ENCODE peak calls at places on chromosomes 2 and 18, in eight cellular contexts. One of them, this sample, is unnamed.
A peak's percentile ranks its signal among the peaks of the same experiment; 100 is the strongest.

GRCh38 chr2:235641333-235641732 is 147.5 kb downstream of the AGAP1 start:
- DNase-seq in KG1: no peak
- DNase-seq in GF-D8: no peak
- DNase-seq in DMS153: no peak
- DNase-seq in stimulated activated CD4-positive, alpha-beta T cell treated with anti-CD3 and anti-CD28 coated beads, Interleukin-12 subunit alpha, Interleukin-12 subunit beta, amount 100 ng/mL, for 24 hours: no peak
- DNase-seq in MM.1S: no peak
- DNase-seq in PC-9: no peak
- DNase-seq in NCI-H2029 treated with DMSO at 0.1 percent for 48 hours: no peak
- DNase-seq in this sample: no peak

GRCh38 chr2:74777161-74777900 is 56.6 kb upstream of the HK2 start:
- DNase-seq in KG1: no peak
- DNase-seq in GF-D8: peak; percentile 40
- DNase-seq in DMS153: no peak
- DNase-seq in stimulated activated CD4-positive, alpha-beta T cell treated with anti-CD3 and anti-CD28 coated beads, Interleukin-12 subunit alpha, Interleukin-12 subunit beta, amount 100 ng/mL, for 24 hours: no peak
- DNase-seq in MM.1S: no peak
- DNase-seq in PC-9: no peak
- DNase-seq in NCI-H2029 treated with DMSO at 0.1 percent for 48 hours: no peak
- DNase-seq in this sample: no peak

GRCh38 chr2:59732861-59733603 is 820.4 kb downstream of the BCL11A start:
- DNase-seq in KG1: no peak
- DNase-seq in GF-D8: no peak
- DNase-seq in DMS153: no peak
- DNase-seq in stimulated activated CD4-positive, alpha-beta T cell treated with anti-CD3 and anti-CD28 coated beads, Interleukin-12 subunit alpha, Interleukin-12 subunit beta, amount 100 ng/mL, for 24 hours: no peak
- DNase-seq in MM.1S: no peak
- DNase-seq in PC-9: no peak
- DNase-seq in NCI-H2029 treated with DMSO at 0.1 percent for 48 hours: no peak
- DNase-seq in this sample: no peak

GRCh38 chr2:54979645-54980044 is 70.6 kb downstream of the RTN4 start:
- DNase-seq in KG1: no peak
- DNase-seq in GF-D8: no peak
- DNase-seq in DMS153: no peak
- DNase-seq in stimulated activated CD4-positive, alpha-beta T cell treated with anti-CD3 and anti-CD28 coated beads, Interleukin-12 subunit alpha, Interleukin-12 subunit beta, amount 100 ng/mL, for 24 hours: no peak
- DNase-seq in MM.1S: no peak
- DNase-seq in PC-9: peak; percentile 34
- DNase-seq in NCI-H2029 treated with DMSO at 0.1 percent for 48 hours: peak; percentile 10
- DNase-seq in this sample: no peak

GRCh38 chr18:80067897-80068296 is 33.7 kb downstream of the RBFA start:
- DNase-seq in KG1: no peak
- DNase-seq in GF-D8: no peak
- DNase-seq in DMS153: no peak
- DNase-seq in stimulated activated CD4-positive, alpha-beta T cell treated with anti-CD3 and anti-CD28 coated beads, Interleukin-12 subunit alpha, Interleukin-12 subunit beta, amount 100 ng/mL, for 24 hours: no peak
- DNase-seq in MM.1S: no peak
- DNase-seq in PC-9: no peak
- DNase-seq in NCI-H2029 treated with DMSO at 0.1 percent for 48 hours: no peak
- DNase-seq in this sample: no peak

GRCh38 chr2:75716406-75716805 is 5.7 kb upstream of the GCFC2 start:
- DNase-seq in KG1: no peak
- DNase-seq in GF-D8: no peak
- DNase-seq in DMS153: no peak
- DNase-seq in stimulated activated CD4-positive, alpha-beta T cell treated with anti-CD3 and anti-CD28 coated beads, Interleukin-12 subunit alpha, Interleukin-12 subunit beta, amount 100 ng/mL, for 24 hours: no peak
- DNase-seq in MM.1S: no peak
- DNase-seq in PC-9: no peak
- DNase-seq in NCI-H2029 treated with DMSO at 0.1 percent for 48 hours: no peak
- DNase-seq in this sample: no peak

GRCh38 chr18:50947899-50948298 is 19.9 kb upstream of the ELAC1 start:
- DNase-seq in KG1: no peak
- DNase-seq in GF-D8: no peak
- DNase-seq in DMS153: no peak
- DNase-seq in stimulated activated CD4-positive, alpha-beta T cell treated with anti-CD3 and anti-CD28 coated beads, Interleukin-12 subunit alpha, Interleukin-12 subunit beta, amount 100 ng/mL, for 24 hours: no peak
- DNase-seq in MM.1S: no peak
- DNase-seq in PC-9: no peak
- DNase-seq in NCI-H2029 treated with DMSO at 0.1 percent for 48 hours: no peak
- DNase-seq in this sample: no peak

GRCh38 chr2:8821276-8822217 is 15.9 kb downstream of the KIDINS220 start:
- DNase-seq in KG1: no peak
- DNase-seq in GF-D8: peak; percentile 48
- DNase-seq in DMS153: no peak
- DNase-seq in stimulated activated CD4-positive, alpha-beta T cell treated with anti-CD3 and anti-CD28 coated beads, Interleukin-12 subunit alpha, Interleukin-12 subunit beta, amount 100 ng/mL, for 24 hours: no peak
- DNase-seq in MM.1S: no peak
- DNase-seq in PC-9: no peak
- DNase-seq in NCI-H2029 treated with DMSO at 0.1 percent for 48 hours: no peak
- DNase-seq in this sample: peak; percentile 60

GRCh38 chr2:109660046-109660860 is 46.1 kb downstream of the SOWAHC start:
- DNase-seq in KG1: no peak
- DNase-seq in GF-D8: no peak
- DNase-seq in DMS153: no peak
- DNase-seq in stimulated activated CD4-positive, alpha-beta T cell treated with anti-CD3 and anti-CD28 coated beads, Interleukin-12 subunit alpha, Interleukin-12 subunit beta, amount 100 ng/mL, for 24 hours: no peak
- DNase-seq in MM.1S: peak; percentile 7
- DNase-seq in PC-9: no peak
- DNase-seq in NCI-H2029 treated with DMSO at 0.1 percent for 48 hours: no peak
- DNase-seq in this sample: no peak

GRCh38 chr2:212021947-212022346 is 516.7 kb downstream of the ERBB4 start:
- DNase-seq in KG1: no peak
- DNase-seq in GF-D8: no peak
- DNase-seq in DMS153: no peak
- DNase-seq in stimulated activated CD4-positive, alpha-beta T cell treated with anti-CD3 and anti-CD28 coated beads, Interleukin-12 subunit alpha, Interleukin-12 subunit beta, amount 100 ng/mL, for 24 hours: no peak
- DNase-seq in MM.1S: no peak
- DNase-seq in PC-9: no peak
- DNase-seq in NCI-H2029 treated with DMSO at 0.1 percent for 48 hours: no peak
- DNase-seq in this sample: no peak

GRCh38 chr2:164850235-164850634 is 8.6 kb upstream of the COBLL1 start:
- DNase-seq in KG1: peak; percentile 32
- DNase-seq in GF-D8: peak; percentile 24
- DNase-seq in DMS153: no peak
- DNase-seq in stimulated activated CD4-positive, alpha-beta T cell treated with anti-CD3 and anti-CD28 coated beads, Interleukin-12 subunit alpha, Interleukin-12 subunit beta, amount 100 ng/mL, for 24 hours: no peak
- DNase-seq in MM.1S: no peak
- DNase-seq in PC-9: no peak
- DNase-seq in NCI-H2029 treated with DMSO at 0.1 percent for 48 hours: no peak
- DNase-seq in this sample: no peak

GRCh38 chr2:196218109-196218508 is 46.7 kb upstream of the STK17B start:
- DNase-seq in KG1: no peak
- DNase-seq in GF-D8: no peak
- DNase-seq in DMS153: no peak
- DNase-seq in stimulated activated CD4-positive, alpha-beta T cell treated with anti-CD3 and anti-CD28 coated beads, Interleukin-12 subunit alpha, Interleukin-12 subunit beta, amount 100 ng/mL, for 24 hours: no peak
- DNase-seq in MM.1S: no peak
- DNase-seq in PC-9: no peak
- DNase-seq in NCI-H2029 treated with DMSO at 0.1 percent for 48 hours: no peak
- DNase-seq in this sample: no peak

GRCh38 chr2:38301340-38301968 is 75.6 kb downstream of the ATL2 start:
- DNase-seq in KG1: no peak
- DNase-seq in GF-D8: no peak
- DNase-seq in DMS153: no peak
- DNase-seq in stimulated activated CD4-positive, alpha-beta T cell treated with anti-CD3 and anti-CD28 coated beads, Interleukin-12 subunit alpha, Interleukin-12 subunit beta, amount 100 ng/mL, for 24 hours: no peak
- DNase-seq in MM.1S: peak; percentile 64
- DNase-seq in PC-9: no peak
- DNase-seq in NCI-H2029 treated with DMSO at 0.1 percent for 48 hours: no peak
- DNase-seq in this sample: no peak

GRCh38 chr2:17270894-17271293 is 247.3 kb downstream of the RAD51AP2 start:
- DNase-seq in KG1: no peak
- DNase-seq in GF-D8: peak; percentile 39
- DNase-seq in DMS153: no peak
- DNase-seq in stimulated activated CD4-positive, alpha-beta T cell treated with anti-CD3 and anti-CD28 coated beads, Interleukin-12 subunit alpha, Interleukin-12 subunit beta, amount 100 ng/mL, for 24 hours: no peak
- DNase-seq in MM.1S: no peak
- DNase-seq in PC-9: no peak
- DNase-seq in NCI-H2029 treated with DMSO at 0.1 percent for 48 hours: no peak
- DNase-seq in this sample: peak; percentile 67

GRCh38 chr2:172334988-172335387 is 92.4 kb upstream of the ITGA6 start:
- DNase-seq in KG1: no peak
- DNase-seq in GF-D8: no peak
- DNase-seq in DMS153: no peak
- DNase-seq in stimulated activated CD4-positive, alpha-beta T cell treated with anti-CD3 and anti-CD28 coated beads, Interleukin-12 subunit alpha, Interleukin-12 subunit beta, amount 100 ng/mL, for 24 hours: no peak
- DNase-seq in MM.1S: no peak
- DNase-seq in PC-9: no peak
- DNase-seq in NCI-H2029 treated with DMSO at 0.1 percent for 48 hours: no peak
- DNase-seq in this sample: no peak

GRCh38 chr2:144131042-144131441 is 388.9 kb downstream of the ZEB2 start:
- DNase-seq in KG1: no peak
- DNase-seq in GF-D8: no peak
- DNase-seq in DMS153: no peak
- DNase-seq in stimulated activated CD4-positive, alpha-beta T cell treated with anti-CD3 and anti-CD28 coated beads, Interleukin-12 subunit alpha, Interleukin-12 subunit beta, amount 100 ng/mL, for 24 hours: no peak
- DNase-seq in MM.1S: no peak
- DNase-seq in PC-9: no peak
- DNase-seq in NCI-H2029 treated with DMSO at 0.1 percent for 48 hours: no peak
- DNase-seq in this sample: no peak

GRCh38 chr2:151728736-151729415 is 5.4 kb downstream of the NEB start:
- DNase-seq in KG1: no peak
- DNase-seq in GF-D8: no peak
- DNase-seq in DMS153: no peak
- DNase-seq in stimulated activated CD4-positive, alpha-beta T cell treated with anti-CD3 and anti-CD28 coated beads, Interleukin-12 subunit alpha, Interleukin-12 subunit beta, amount 100 ng/mL, for 24 hours: no peak
- DNase-seq in MM.1S: no peak
- DNase-seq in PC-9: no peak
- DNase-seq in NCI-H2029 treated with DMSO at 0.1 percent for 48 hours: no peak
- DNase-seq in this sample: no peak

GRCh38 chr2:170887496-170888265 is 41.4 kb upstream of the GORASP2 start:
- DNase-seq in KG1: no peak
- DNase-seq in GF-D8: no peak
- DNase-seq in DMS153: no peak
- DNase-seq in stimulated activated CD4-positive, alpha-beta T cell treated with anti-CD3 and anti-CD28 coated beads, Interleukin-12 subunit alpha, Interleukin-12 subunit beta, amount 100 ng/mL, for 24 hours: no peak
- DNase-seq in MM.1S: no peak
- DNase-seq in PC-9: no peak
- DNase-seq in NCI-H2029 treated with DMSO at 0.1 percent for 48 hours: no peak
- DNase-seq in this sample: no peak

GRCh38 chr2:210895132-210895531 is 338.7 kb downstream of the CPS1 start:
- DNase-seq in KG1: no peak
- DNase-seq in GF-D8: no peak
- DNase-seq in DMS153: no peak
- DNase-seq in stimulated activated CD4-positive, alpha-beta T cell treated with anti-CD3 and anti-CD28 coated beads, Interleukin-12 subunit alpha, Interleukin-12 subunit beta, amount 100 ng/mL, for 24 hours: no peak
- DNase-seq in MM.1S: no peak
- DNase-seq in PC-9: no peak
- DNase-seq in NCI-H2029 treated with DMSO at 0.1 percent for 48 hours: no peak
- DNase-seq in this sample: no peak

GRCh38 chr2:173254659-173255058 is 100.0 kb upstream of the CDCA7 start:
- DNase-seq in KG1: no peak
- DNase-seq in GF-D8: no peak
- DNase-seq in DMS153: no peak
- DNase-seq in stimulated activated CD4-positive, alpha-beta T cell treated with anti-CD3 and anti-CD28 coated beads, Interleukin-12 subunit alpha, Interleukin-12 subunit beta, amount 100 ng/mL, for 24 hours: no peak
- DNase-seq in MM.1S: no peak
- DNase-seq in PC-9: no peak
- DNase-seq in NCI-H2029 treated with DMSO at 0.1 percent for 48 hours: no peak
- DNase-seq in this sample: no peak

GRCh38 chr2:148903946-148904345 is 28.9 kb downstream of the KIF5C start:
- DNase-seq in KG1: no peak
- DNase-seq in GF-D8: no peak
- DNase-seq in DMS153: no peak
- DNase-seq in stimulated activated CD4-positive, alpha-beta T cell treated with anti-CD3 and anti-CD28 coated beads, Interleukin-12 subunit alpha, Interleukin-12 subunit beta, amount 100 ng/mL, for 24 hours: no peak
- DNase-seq in MM.1S: no peak
- DNase-seq in PC-9: no peak
- DNase-seq in NCI-H2029 treated with DMSO at 0.1 percent for 48 hours: no peak
- DNase-seq in this sample: no peak

GRCh38 chr2:37333256-37333655 is 8.6 kb upstream of the PRKD3 start:
- DNase-seq in KG1: no peak
- DNase-seq in GF-D8: no peak
- DNase-seq in DMS153: no peak
- DNase-seq in stimulated activated CD4-positive, alpha-beta T cell treated with anti-CD3 and anti-CD28 coated beads, Interleukin-12 subunit alpha, Interleukin-12 subunit beta, amount 100 ng/mL, for 24 hours: no peak
- DNase-seq in MM.1S: peak; percentile 31
- DNase-seq in PC-9: no peak
- DNase-seq in NCI-H2029 treated with DMSO at 0.1 percent for 48 hours: no peak
- DNase-seq in this sample: no peak

GRCh38 chr2:169069341-169069740 is at the start of gene DHRS9:
- DNase-seq in KG1: no peak
- DNase-seq in GF-D8: peak; percentile 78
- DNase-seq in DMS153: no peak
- DNase-seq in stimulated activated CD4-positive, alpha-beta T cell treated with anti-CD3 and anti-CD28 coated beads, Interleukin-12 subunit alpha, Interleukin-12 subunit beta, amount 100 ng/mL, for 24 hours: no peak
- DNase-seq in MM.1S: no peak
- DNase-seq in PC-9: no peak
- DNase-seq in NCI-H2029 treated with DMSO at 0.1 percent for 48 hours: no peak
- DNase-seq in this sample: peak; percentile 94

GRCh38 chr2:33425156-33425555 is 51.3 kb upstream of the RASGRP3 start:
- DNase-seq in KG1: no peak
- DNase-seq in GF-D8: no peak
- DNase-seq in DMS153: no peak
- DNase-seq in stimulated activated CD4-positive, alpha-beta T cell treated with anti-CD3 and anti-CD28 coated beads, Interleukin-12 subunit alpha, Interleukin-12 subunit beta, amount 100 ng/mL, for 24 hours: no peak
- DNase-seq in MM.1S: no peak
- DNase-seq in PC-9: no peak
- DNase-seq in NCI-H2029 treated with DMSO at 0.1 percent for 48 hours: no peak
- DNase-seq in this sample: no peak

GRCh38 chr2:157433335-157433890 is 10.5 kb downstream of the CYTIP start:
- DNase-seq in KG1: no peak
- DNase-seq in GF-D8: no peak
- DNase-seq in DMS153: no peak
- DNase-seq in stimulated activated CD4-positive, alpha-beta T cell treated with anti-CD3 and anti-CD28 coated beads, Interleukin-12 subunit alpha, Interleukin-12 subunit beta, amount 100 ng/mL, for 24 hours: no peak
- DNase-seq in MM.1S: no peak
- DNase-seq in PC-9: no peak
- DNase-seq in NCI-H2029 treated with DMSO at 0.1 percent for 48 hours: no peak
- DNase-seq in this sample: no peak

GRCh38 chr2:72892506-72893173 is 5.4 kb downstream of the SPR start:
- DNase-seq in KG1: no peak
- DNase-seq in GF-D8: no peak
- DNase-seq in DMS153: peak; percentile 62
- DNase-seq in stimulated activated CD4-positive, alpha-beta T cell treated with anti-CD3 and anti-CD28 coated beads, Interleukin-12 subunit alpha, Interleukin-12 subunit beta, amount 100 ng/mL, for 24 hours: no peak
- DNase-seq in MM.1S: peak; percentile 78
- DNase-seq in PC-9: peak; percentile 55
- DNase-seq in NCI-H2029 treated with DMSO at 0.1 percent for 48 hours: no peak
- DNase-seq in this sample: peak; percentile 36

GRCh38 chr2:222572761-222573174 is 83.1 kb downstream of the FARSB start:
- DNase-seq in KG1: no peak
- DNase-seq in GF-D8: no peak
- DNase-seq in DMS153: no peak
- DNase-seq in stimulated activated CD4-positive, alpha-beta T cell treated with anti-CD3 and anti-CD28 coated beads, Interleukin-12 subunit alpha, Interleukin-12 subunit beta, amount 100 ng/mL, for 24 hours: no peak
- DNase-seq in MM.1S: no peak
- DNase-seq in PC-9: no peak
- DNase-seq in NCI-H2029 treated with DMSO at 0.1 percent for 48 hours: no peak
- DNase-seq in this sample: no peak

GRCh38 chr2:212052412-212053159 is 486.0 kb downstream of the ERBB4 start:
- DNase-seq in KG1: peak; percentile 38
- DNase-seq in GF-D8: no peak
- DNase-seq in DMS153: no peak
- DNase-seq in stimulated activated CD4-positive, alpha-beta T cell treated with anti-CD3 and anti-CD28 coated beads, Interleukin-12 subunit alpha, Interleukin-12 subunit beta, amount 100 ng/mL, for 24 hours: no peak
- DNase-seq in MM.1S: peak; percentile 88
- DNase-seq in PC-9: no peak
- DNase-seq in NCI-H2029 treated with DMSO at 0.1 percent for 48 hours: no peak
- DNase-seq in this sample: no peak

GRCh38 chr2:158099716-158100115 is 2.0 kb upstream of the UPP2 start:
- DNase-seq in KG1: no peak
- DNase-seq in GF-D8: no peak
- DNase-seq in DMS153: no peak
- DNase-seq in stimulated activated CD4-positive, alpha-beta T cell treated with anti-CD3 and anti-CD28 coated beads, Interleukin-12 subunit alpha, Interleukin-12 subunit beta, amount 100 ng/mL, for 24 hours: no peak
- DNase-seq in MM.1S: no peak
- DNase-seq in PC-9: no peak
- DNase-seq in NCI-H2029 treated with DMSO at 0.1 percent for 48 hours: no peak
- DNase-seq in this sample: no peak

GRCh38 chr2:128395640-128396499 is 77.2 kb upstream of the HS6ST1 start:
- DNase-seq in KG1: no peak
- DNase-seq in GF-D8: no peak
- DNase-seq in DMS153: no peak
- DNase-seq in stimulated activated CD4-positive, alpha-beta T cell treated with anti-CD3 and anti-CD28 coated beads, Interleukin-12 subunit alpha, Interleukin-12 subunit beta, amount 100 ng/mL, for 24 hours: no peak
- DNase-seq in MM.1S: no peak
- DNase-seq in PC-9: peak; percentile 49
- DNase-seq in NCI-H2029 treated with DMSO at 0.1 percent for 48 hours: no peak
- DNase-seq in this sample: no peak

GRCh38 chr2:63614983-63615945 is 26.5 kb downstream of the MDH1 start:
- DNase-seq in KG1: no peak
- DNase-seq in GF-D8: no peak
- DNase-seq in DMS153: no peak
- DNase-seq in stimulated activated CD4-positive, alpha-beta T cell treated with anti-CD3 and anti-CD28 coated beads, Interleukin-12 subunit alpha, Interleukin-12 subunit beta, amount 100 ng/mL, for 24 hours: no peak
- DNase-seq in MM.1S: no peak
- DNase-seq in PC-9: peak; percentile 57
- DNase-seq in NCI-H2029 treated with DMSO at 0.1 percent for 48 hours: no peak
- DNase-seq in this sample: no peak

GRCh38 chr2:99862566-99862965 is 279.8 kb downstream of the AFF3 start:
- DNase-seq in KG1: no peak
- DNase-seq in GF-D8: no peak
- DNase-seq in DMS153: no peak
- DNase-seq in stimulated activated CD4-positive, alpha-beta T cell treated with anti-CD3 and anti-CD28 coated beads, Interleukin-12 subunit alpha, Interleukin-12 subunit beta, amount 100 ng/mL, for 24 hours: no peak
- DNase-seq in MM.1S: no peak
- DNase-seq in PC-9: no peak
- DNase-seq in NCI-H2029 treated with DMSO at 0.1 percent for 48 hours: no peak
- DNase-seq in this sample: no peak

GRCh38 chr2:215401896-215402379 is 33.9 kb downstream of the FN1 start:
- DNase-seq in KG1: no peak
- DNase-seq in GF-D8: no peak
- DNase-seq in DMS153: no peak
- DNase-seq in stimulated activated CD4-positive, alpha-beta T cell treated with anti-CD3 and anti-CD28 coated beads, Interleukin-12 subunit alpha, Interleukin-12 subunit beta, amount 100 ng/mL, for 24 hours: no peak
- DNase-seq in MM.1S: no peak
- DNase-seq in PC-9: no peak
- DNase-seq in NCI-H2029 treated with DMSO at 0.1 percent for 48 hours: peak; percentile 9
- DNase-seq in this sample: no peak

GRCh38 chr2:65027611-65028244 is 28.5 kb upstream of the CEP68 start:
- DNase-seq in KG1: no peak
- DNase-seq in GF-D8: no peak
- DNase-seq in DMS153: no peak
- DNase-seq in stimulated activated CD4-positive, alpha-beta T cell treated with anti-CD3 and anti-CD28 coated beads, Interleukin-12 subunit alpha, Interleukin-12 subunit beta, amount 100 ng/mL, for 24 hours: no peak
- DNase-seq in MM.1S: no peak
- DNase-seq in PC-9: no peak
- DNase-seq in NCI-H2029 treated with DMSO at 0.1 percent for 48 hours: no peak
- DNase-seq in this sample: no peak

This sample was measured in HL-60.